ENCODE peak calls at places on chromosomes 4 and X, in nine cellular contexts. One of them, this sample, is unnamed.

GRCh38 chr4:1720163-1720983 is 750 bp downstream of the TMEM129 start:
- DNase-seq in right lobe of liver: peak
- DNase-seq in upper lobe of left lung: peak
- DNase-seq in neural progenitor cell: peak
- DNase-seq in body of pancreas: peak
- DNase-seq in brain microvascular endothelial cell: no peak
- DNase-seq in heart right ventricle: peak
- DNase-seq in GM12878: no peak
- DNase-seq in Peyer's patch: peak
- DNase-seq in this sample: peak

GRCh38 chrX:21972721-21973120 is 32.2 kb downstream of the SMS start:
- DNase-seq in right lobe of liver: no peak
- DNase-seq in upper lobe of left lung: no peak
- DNase-seq in neural progenitor cell: no peak
- DNase-seq in body of pancreas: no peak
- DNase-seq in brain microvascular endothelial cell: peak
- DNase-seq in heart right ventricle: no peak
- DNase-seq in GM12878: no peak
- DNase-seq in Peyer's patch: no peak
- DNase-seq in this sample: no peak

GRCh38 chr4:107202744-107203143 is 166.6 kb upstream of the DKK2 start:
- DNase-seq in right lobe of liver: no peak
- DNase-seq in upper lobe of left lung: no peak
- DNase-seq in neural progenitor cell: no peak
- DNase-seq in body of pancreas: no peak
- DNase-seq in brain microvascular endothelial cell: no peak
- DNase-seq in heart right ventricle: no peak
- DNase-seq in GM12878: no peak
- DNase-seq in Peyer's patch: no peak
- DNase-seq in this sample: no peak

GRCh38 chrX:24148535-24149345 is 789 bp upstream of the ZFX start:
- DNase-seq in right lobe of liver: no peak
- DNase-seq in upper lobe of left lung: no peak
- DNase-seq in neural progenitor cell: no peak
- DNase-seq in body of pancreas: no peak
- DNase-seq in brain microvascular endothelial cell: no peak
- DNase-seq in heart right ventricle: no peak
- DNase-seq in GM12878: no peak
- DNase-seq in Peyer's patch: no peak
- DNase-seq in this sample: no peak

GRCh38 chr4:27090406-27090805 is 229.8 kb downstream of the STIM2 start:
- DNase-seq in right lobe of liver: no peak
- DNase-seq in upper lobe of left lung: no peak
- DNase-seq in neural progenitor cell: no peak
- DNase-seq in body of pancreas: no peak
- DNase-seq in brain microvascular endothelial cell: no peak
- DNase-seq in heart right ventricle: no peak
- DNase-seq in GM12878: no peak
- DNase-seq in Peyer's patch: no peak
- DNase-seq in this sample: no peak

GRCh38 chrX:45006002-45006800 is 133.2 kb downstream of the KDM6A start:
- DNase-seq in right lobe of liver: no peak
- DNase-seq in upper lobe of left lung: no peak
- DNase-seq in neural progenitor cell: no peak
- DNase-seq in body of pancreas: no peak
- DNase-seq in brain microvascular endothelial cell: peak
- DNase-seq in heart right ventricle: no peak
- DNase-seq in GM12878: no peak
- DNase-seq in Peyer's patch: no peak
- DNase-seq in this sample: no peak

GRCh38 chr4:104728380-104729122 is 233.9 kb upstream of the CXXC4 start:
- DNase-seq in right lobe of liver: no peak
- DNase-seq in upper lobe of left lung: no peak
- DNase-seq in neural progenitor cell: no peak
- DNase-seq in body of pancreas: peak
- DNase-seq in brain microvascular endothelial cell: peak
- DNase-seq in heart right ventricle: no peak
- DNase-seq in GM12878: no peak
- DNase-seq in Peyer's patch: no peak
- DNase-seq in this sample: peak

GRCh38 chr4:37715889-37716402 is 29.8 kb upstream of the RELL1 start:
- DNase-seq in right lobe of liver: no peak
- DNase-seq in upper lobe of left lung: no peak
- DNase-seq in neural progenitor cell: no peak
- DNase-seq in body of pancreas: peak
- DNase-seq in brain microvascular endothelial cell: no peak
- DNase-seq in heart right ventricle: no peak
- DNase-seq in GM12878: peak
- DNase-seq in Peyer's patch: peak
- DNase-seq in this sample: peak

DNA sequence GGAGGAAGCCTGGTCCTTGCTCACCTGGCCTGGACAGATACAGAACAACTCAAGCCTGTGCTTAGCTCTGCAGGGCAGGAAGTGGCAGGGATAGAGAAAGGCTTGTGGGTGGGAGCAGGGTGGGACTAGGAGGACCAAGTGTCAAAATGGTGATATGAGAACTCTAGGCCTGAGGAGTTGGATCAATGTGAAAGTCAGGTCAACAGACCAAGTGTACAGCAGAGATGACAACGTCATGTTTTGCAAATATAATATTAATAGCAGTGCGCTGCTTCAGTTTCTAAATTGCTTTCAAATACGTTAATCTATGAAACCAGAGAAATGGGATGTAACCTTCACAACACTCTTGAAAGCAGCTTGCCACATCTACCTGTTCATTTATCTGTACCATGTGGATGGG is 114.2 kb upstream of the MAP3K15 start:
- DNase-seq in right lobe of liver: no peak
- DNase-seq in upper lobe of left lung: no peak
- DNase-seq in neural progenitor cell: no peak
- DNase-seq in body of pancreas: no peak
- DNase-seq in brain microvascular endothelial cell: no peak
- DNase-seq in heart right ventricle: no peak
- DNase-seq in GM12878: peak
- DNase-seq in Peyer's patch: no peak
- DNase-seq in this sample: no peak
- H3K27ac ChIP-seq in right lobe of liver: no peak
- H3K27ac ChIP-seq in upper lobe of left lung: no peak
- H3K27ac ChIP-seq in neural progenitor cell: no peak
- H3K27ac ChIP-seq in body of pancreas: no peak
- H3K27ac ChIP-seq in brain microvascular endothelial cell: no peak
- H3K27ac ChIP-seq in heart right ventricle: no peak
- H3K27ac ChIP-seq in GM12878: peak
- H3K27ac ChIP-seq in Peyer's patch: no peak
- H3K27ac ChIP-seq in this sample: no peak

GRCh38 chr4:25799522-25799921 is 63.3 kb downstream of the SEL1L3 start:
- DNase-seq in right lobe of liver: no peak
- DNase-seq in upper lobe of left lung: no peak
- DNase-seq in neural progenitor cell: no peak
- DNase-seq in body of pancreas: no peak
- DNase-seq in brain microvascular endothelial cell: no peak
- DNase-seq in heart right ventricle: no peak
- DNase-seq in GM12878: no peak
- DNase-seq in Peyer's patch: no peak
- DNase-seq in this sample: no peak
- H3K27ac ChIP-seq in right lobe of liver: no peak
- H3K27ac ChIP-seq in upper lobe of left lung: no peak
- H3K27ac ChIP-seq in neural progenitor cell: no peak
- H3K27ac ChIP-seq in body of pancreas: no peak
- H3K27ac ChIP-seq in brain microvascular endothelial cell: no peak
- H3K27ac ChIP-seq in heart right ventricle: no peak
- H3K27ac ChIP-seq in GM12878: no peak
- H3K27ac ChIP-seq in Peyer's patch: no peak
- H3K27ac ChIP-seq in this sample: no peak

DNA sequence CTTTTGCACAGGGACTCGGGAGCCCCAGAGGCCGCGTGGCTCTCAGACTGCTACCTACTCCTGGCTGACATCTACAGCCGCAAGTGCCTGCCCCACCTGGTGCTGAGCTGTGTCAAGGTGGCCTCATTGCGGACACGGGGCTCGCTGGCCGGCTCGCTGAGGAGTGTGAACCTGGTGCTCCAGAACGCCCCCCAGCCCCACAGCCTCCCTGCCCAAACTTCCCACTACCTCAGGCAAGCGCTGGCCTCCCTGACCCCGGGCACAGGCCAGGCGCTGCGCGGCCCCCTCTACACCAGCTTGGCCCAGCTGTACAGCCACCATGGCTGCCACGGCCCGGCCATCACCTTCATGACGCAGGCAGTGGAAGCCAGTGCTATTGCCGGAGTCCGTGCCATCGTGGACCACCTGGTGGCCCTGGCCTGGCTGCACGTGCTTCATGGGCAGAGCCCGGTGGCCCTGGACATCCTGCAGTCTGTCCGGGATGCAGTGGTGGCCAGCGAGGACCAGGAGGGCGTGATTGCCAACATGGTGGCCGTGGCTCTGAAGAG is 28.8 kb downstream of the SH3TC1 start:
- DNase-seq in right lobe of liver: no peak
- DNase-seq in upper lobe of left lung: peak
- DNase-seq in neural progenitor cell: no peak
- DNase-seq in body of pancreas: no peak
- DNase-seq in brain microvascular endothelial cell: no peak
- DNase-seq in heart right ventricle: no peak
- DNase-seq in GM12878: no peak
- DNase-seq in Peyer's patch: no peak
- DNase-seq in this sample: no peak
- H3K27ac ChIP-seq in right lobe of liver: no peak
- H3K27ac ChIP-seq in upper lobe of left lung: peak
- H3K27ac ChIP-seq in neural progenitor cell: no peak
- H3K27ac ChIP-seq in body of pancreas: peak
- H3K27ac ChIP-seq in brain microvascular endothelial cell: no peak
- H3K27ac ChIP-seq in heart right ventricle: no peak
- H3K27ac ChIP-seq in GM12878: peak
- H3K27ac ChIP-seq in Peyer's patch: peak
- H3K27ac ChIP-seq in this sample: no peak

GRCh38 chr4:76535603-76536380 is 100.8 kb downstream of the SHROOM3 start:
- DNase-seq in right lobe of liver: no peak
- DNase-seq in upper lobe of left lung: no peak
- DNase-seq in neural progenitor cell: no peak
- DNase-seq in body of pancreas: no peak
- DNase-seq in brain microvascular endothelial cell: peak
- DNase-seq in heart right ventricle: no peak
- DNase-seq in GM12878: no peak
- DNase-seq in Peyer's patch: no peak
- DNase-seq in this sample: no peak

GRCh38 chr4:76532810-76533209 is 97.8 kb downstream of the SHROOM3 start:
- DNase-seq in right lobe of liver: no peak
- DNase-seq in upper lobe of left lung: no peak
- DNase-seq in neural progenitor cell: no peak
- DNase-seq in body of pancreas: no peak
- DNase-seq in brain microvascular endothelial cell: no peak
- DNase-seq in heart right ventricle: no peak
- DNase-seq in GM12878: no peak
- DNase-seq in Peyer's patch: no peak
- DNase-seq in this sample: no peak

GRCh38 chr4:76527666-76528065 is 92.6 kb downstream of the SHROOM3 start:
- DNase-seq in right lobe of liver: no peak
- DNase-seq in upper lobe of left lung: no peak
- DNase-seq in neural progenitor cell: no peak
- DNase-seq in body of pancreas: no peak
- DNase-seq in brain microvascular endothelial cell: no peak
- DNase-seq in heart right ventricle: no peak
- DNase-seq in GM12878: no peak
- DNase-seq in Peyer's patch: no peak
- DNase-seq in this sample: no peak

GRCh38 chr4:76533314-76533713 is 98.3 kb downstream of the SHROOM3 start:
- DNase-seq in right lobe of liver: no peak
- DNase-seq in upper lobe of left lung: no peak
- DNase-seq in neural progenitor cell: no peak
- DNase-seq in body of pancreas: no peak
- DNase-seq in brain microvascular endothelial cell: no peak
- DNase-seq in heart right ventricle: no peak
- DNase-seq in GM12878: no peak
- DNase-seq in Peyer's patch: no peak
- DNase-seq in this sample: no peak

GRCh38 chr4:76531597-76531996 is 96.6 kb downstream of the SHROOM3 start:
- DNase-seq in right lobe of liver: no peak
- DNase-seq in upper lobe of left lung: no peak
- DNase-seq in neural progenitor cell: no peak
- DNase-seq in body of pancreas: no peak
- DNase-seq in brain microvascular endothelial cell: no peak
- DNase-seq in heart right ventricle: no peak
- DNase-seq in GM12878: no peak
- DNase-seq in Peyer's patch: no peak
- DNase-seq in this sample: no peak
- H3K27ac ChIP-seq in right lobe of liver: no peak
- H3K27ac ChIP-seq in upper lobe of left lung: no peak
- H3K27ac ChIP-seq in neural progenitor cell: no peak
- H3K27ac ChIP-seq in body of pancreas: no peak
- H3K27ac ChIP-seq in brain microvascular endothelial cell: no peak
- H3K27ac ChIP-seq in heart right ventricle: no peak
- H3K27ac ChIP-seq in GM12878: no peak
- H3K27ac ChIP-seq in Peyer's patch: no peak
- H3K27ac ChIP-seq in this sample: no peak

DNA sequence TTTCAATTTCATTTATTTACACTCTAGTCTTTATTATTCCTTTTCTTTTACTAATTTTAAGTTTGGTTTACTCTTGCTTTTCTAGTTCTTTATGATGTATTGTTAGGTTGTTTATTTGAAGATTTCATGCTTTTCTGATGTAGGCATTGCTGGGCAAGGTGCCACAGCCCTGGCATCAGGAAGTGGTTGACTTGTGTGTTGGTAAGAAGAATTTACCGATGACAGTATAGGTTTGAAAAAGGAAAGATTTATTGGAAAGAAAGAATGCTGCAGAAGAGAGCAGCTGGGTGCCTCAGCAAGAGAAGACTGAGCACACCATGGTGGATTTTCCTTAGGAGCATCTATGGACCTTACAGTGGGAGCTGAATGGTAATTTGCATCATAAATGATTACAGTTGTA is 153.2 kb downstream of the KLF8 start:
- DNase-seq in right lobe of liver: no peak
- DNase-seq in upper lobe of left lung: no peak
- DNase-seq in neural progenitor cell: no peak
- DNase-seq in body of pancreas: no peak
- DNase-seq in brain microvascular endothelial cell: no peak
- DNase-seq in heart right ventricle: no peak
- DNase-seq in GM12878: no peak
- DNase-seq in Peyer's patch: no peak
- DNase-seq in this sample: no peak
- H3K27ac ChIP-seq in right lobe of liver: no peak
- H3K27ac ChIP-seq in upper lobe of left lung: no peak
- H3K27ac ChIP-seq in neural progenitor cell: no peak
- H3K27ac ChIP-seq in body of pancreas: no peak
- H3K27ac ChIP-seq in brain microvascular endothelial cell: no peak
- H3K27ac ChIP-seq in heart right ventricle: no peak
- H3K27ac ChIP-seq in GM12878: no peak
- H3K27ac ChIP-seq in Peyer's patch: no peak
- H3K27ac ChIP-seq in this sample: no peak

GRCh38 chr4:2843909-2844584 is 403 bp downstream of the ADD1 start:
- DNase-seq in right lobe of liver: peak
- DNase-seq in upper lobe of left lung: no peak
- DNase-seq in neural progenitor cell: peak
- DNase-seq in body of pancreas: peak
- DNase-seq in brain microvascular endothelial cell: peak
- DNase-seq in heart right ventricle: peak
- DNase-seq in GM12878: no peak
- DNase-seq in Peyer's patch: peak
- DNase-seq in this sample: peak
- H3K27ac ChIP-seq in right lobe of liver: peak
- H3K27ac ChIP-seq in upper lobe of left lung: peak
- H3K27ac ChIP-seq in neural progenitor cell: peak
- H3K27ac ChIP-seq in body of pancreas: peak
- H3K27ac ChIP-seq in brain microvascular endothelial cell: peak
- H3K27ac ChIP-seq in heart right ventricle: peak
- H3K27ac ChIP-seq in GM12878: peak
- H3K27ac ChIP-seq in Peyer's patch: peak
- H3K27ac ChIP-seq in this sample: peak